ENCODE peak calls at places on chromosomes 3 and 15, in seven cellular contexts. Y is GM04504, F is osteocyte, Z is KG1, E is GM12865, R is NCI-H524, T is body of pancreas. D is an unnamed sample.

GRCh38 chr3:194654443-194654842 is 17.5 kb downstream of the LSG1 start:
- DNase-seq in Y (no peak), Z (no peak), T (no peak), F (no peak), R (no peak), E (peak), D (no peak)

GRCh38 chr15:85329561-85330421 is 50.6 kb upstream of the AKAP13 start:
- DNase-seq in Z (no peak), E (peak), Y (peak), T (peak), F (no peak), R (no peak), D (peak)

GRCh38 chr3:72379500-72380187 is 468.6 kb downstream of the SHQ1 start:
- DNase-seq in Y (no peak), T (no peak), F (no peak), E (no peak), R (peak), Z (no peak), D (no peak)

GRCh38 chr15:62138124-62138523 is 27.0 kb downstream of the C2CD4B start:
- DNase-seq in E (no peak), F (no peak), T (peak), R (no peak), Y (no peak), Z (no peak), D (peak)

GRCh38 chr3:68017069-68017468 is 362.7 kb upstream of the SUCLG2 start:
- DNase-seq in R (no peak), Y (no peak), E (peak), T (no peak), Z (no peak), F (no peak), D (no peak)

GRCh38 chr3:115354010-115354409 is 206.9 kb upstream of the ZBTB20 start:
- DNase-seq in Y (no peak), F (no peak), R (no peak), Z (no peak), E (no peak), T (no peak), D (no peak)

GRCh38 chr15:96115642-96116041 is 214.9 kb upstream of the NR2F2 start:
- DNase-seq in F (no peak), E (peak), T (no peak), Z (no peak), Y (no peak), R (no peak), D (peak)

GRCh38 chr15:28456476-28457395 is 76.0 kb downstream of the GOLGA8G start:
- DNase-seq in Y (no peak), Z (no peak), E (no peak), F (peak), R (no peak), T (peak), D (no peak)

GRCh38 chr15:77163806-77164384 is 93.0 kb upstream of the TSPAN3 start:
- DNase-seq in R (no peak), T (no peak), Z (no peak), E (no peak), F (no peak), Y (no peak), D (no peak)

GRCh38 chr15:101127503-101128076 is 124.3 kb downstream of the CHSY1 start:
- DNase-seq in F (peak), Y (peak), E (peak), T (peak), R (peak), Z (peak), D (peak)

GRCh38 chr3:158735296-158736033 is 3.2 kb upstream of the RARRES1 start:
- DNase-seq in Z (no peak), Y (no peak), E (no peak), R (no peak), F (no peak), T (no peak), D (no peak)

GRCh38 chr15:81279621-81280051 is 44.3 kb downstream of the STARD5 start:
- DNase-seq in R (no peak), E (no peak), T (no peak), F (no peak), Z (no peak), Y (no peak), D (no peak)

GRCh38 chr3:109131276-109131675 is 5.2 kb upstream of the C3orf85 start:
- DNase-seq in R (peak), Y (no peak), E (no peak), F (no peak), Z (no peak), T (no peak), D (peak)

GRCh38 chr3:133401374-133402135 is 1.7 kb downstream of the BFSP2 start:
- DNase-seq in T (peak), Y (no peak), Z (no peak), F (no peak), E (no peak), R (no peak), D (peak)

GRCh38 chr3:172673210-172673679 is 37.6 kb downstream of the NCEH1 start:
- DNase-seq in F (peak), E (peak), R (peak), Z (peak), Y (peak), T (peak), D (peak)

GRCh38 chr3:45789235-45789812 is 7.0 kb downstream of the SLC6A20 start:
- DNase-seq in E (no peak), Y (no peak), F (no peak), R (no peak), T (no peak), Z (no peak), D (no peak)

GRCh38 chr3:94423566-94423965 is 360.7 kb downstream of the NSUN3 start:
- DNase-seq in E (no peak), Y (no peak), F (no peak), Z (no peak), T (no peak), R (no peak), D (peak)

GRCh38 chr3:61594144-61594977 is 33.0 kb downstream of the PTPRG start:
- DNase-seq in R (no peak), E (no peak), Z (no peak), F (no peak), T (no peak), Y (no peak), D (no peak)

GRCh38 chr15:90192961-90193786 is 8.0 kb upstream of the SEMA4B start:
- DNase-seq in R (no peak), F (no peak), Z (no peak), E (no peak), T (peak), Y (no peak), D (no peak)

GRCh38 chr15:25863067-25863967 is at the start of gene ATP10A:
- DNase-seq in F (no peak), Z (no peak), R (no peak), T (no peak), Y (peak), E (no peak), D (peak)

GRCh38 chr15:33808720-33809119 is 159.6 kb upstream of the CHRM5 start:
- DNase-seq in T (no peak), Y (no peak), F (no peak), R (no peak), Z (no peak), E (no peak), D (no peak)

GRCh38 chr3:127254730-127255129 is 33.1 kb downstream of the PRR20G start:
- DNase-seq in R (peak), T (no peak), Z (no peak), F (peak), E (peak), Y (no peak), D (no peak)

GRCh38 chr15:81108427-81108826 is 25.6 kb upstream of the CFAP161 start:
- DNase-seq in T (no peak), Y (no peak), E (peak), F (no peak), R (no peak), Z (no peak), D (no peak)

GRCh38 chr3:102511168-102511567 is 76.4 kb downstream of the ZPLD1 start:
- DNase-seq in F (no peak), E (no peak), Y (no peak), Z (no peak), T (no peak), R (no peak), D (no peak)

GRCh38 chr15:70829366-70830166 is 24.4 kb downstream of the LARP6 start:
- DNase-seq in T (no peak), E (no peak), R (no peak), F (peak), Y (no peak), Z (no peak), D (no peak)

GRCh38 chr3:9398715-9399708 is 1.6 kb downstream of the SETD5 start:
- DNase-seq in F (no peak), Z (peak), E (peak), T (peak), Y (no peak), R (peak), D (peak)

GRCh38 chr3:87298111-87298718 is 21.8 kb upstream of the POU1F1 start:
- DNase-seq in Z (peak), Y (peak), F (no peak), E (peak), T (no peak), R (peak), D (peak)

GRCh38 chr3:112374334-112374734 is 41.4 kb downstream of the CD200 start:
- DNase-seq in R (no peak), T (no peak), F (no peak), E (no peak), Z (no peak), Y (no peak), D (peak)